ENCODE peak calls at places on chromosomes 4 and X, in seven cellular contexts. One of them, this sample, is unnamed.

GRCh38 chr4:113943863-113944262 is 35.6 kb downstream of the ARSJ start:
- DNase-seq in AG04450: no peak
- DNase-seq in RWPE1: no peak
- DNase-seq in GM20000: no peak
- DNase-seq in AG09319: no peak
- DNase-seq in GM13977: no peak
- DNase-seq in cardiac muscle cell: peak
- DNase-seq in this sample: peak

GRCh38 chr4:62898115-62898514 is 1511.1 kb downstream of the TECRL start:
- DNase-seq in AG04450: no peak
- DNase-seq in RWPE1: no peak
- DNase-seq in GM20000: no peak
- DNase-seq in AG09319: no peak
- DNase-seq in GM13977: no peak
- DNase-seq in cardiac muscle cell: no peak
- DNase-seq in this sample: no peak

GRCh38 chr4:116688536-116688935 is 396.8 kb downstream of the TRAM1L1 start:
- DNase-seq in AG04450: no peak
- DNase-seq in RWPE1: no peak
- DNase-seq in GM20000: no peak
- DNase-seq in AG09319: no peak
- DNase-seq in GM13977: no peak
- DNase-seq in cardiac muscle cell: no peak
- DNase-seq in this sample: no peak

GRCh38 chr4:138736362-138736761 is 279.2 kb upstream of the NOCT start:
- DNase-seq in AG04450: no peak
- DNase-seq in RWPE1: peak
- DNase-seq in GM20000: no peak
- DNase-seq in AG09319: no peak
- DNase-seq in GM13977: no peak
- DNase-seq in cardiac muscle cell: peak
- DNase-seq in this sample: no peak

GRCh38 chrX:13123857-13124345 is 79.5 kb upstream of the FAM9C start:
- DNase-seq in AG04450: no peak
- DNase-seq in RWPE1: no peak
- DNase-seq in GM20000: no peak
- DNase-seq in AG09319: no peak
- DNase-seq in GM13977: no peak
- DNase-seq in cardiac muscle cell: peak
- DNase-seq in this sample: peak

GRCh38 chr4:8844976-8845690 is 26.5 kb downstream of the HMX1 start:
- DNase-seq in AG04450: no peak
- DNase-seq in RWPE1: no peak
- DNase-seq in GM20000: no peak
- DNase-seq in AG09319: no peak
- DNase-seq in GM13977: no peak
- DNase-seq in cardiac muscle cell: no peak
- DNase-seq in this sample: no peak

GRCh38 chrX:151177141-151178027 is 1.0 kb downstream of the GPR50 start:
- DNase-seq in AG04450: no peak
- DNase-seq in RWPE1: no peak
- DNase-seq in GM20000: no peak
- DNase-seq in AG09319: no peak
- DNase-seq in GM13977: no peak
- DNase-seq in cardiac muscle cell: peak
- DNase-seq in this sample: no peak

GRCh38 chr4:1538096-1538410 is 131.8 kb upstream of the NKX1-1 start:
- DNase-seq in AG04450: no peak
- DNase-seq in RWPE1: no peak
- DNase-seq in GM20000: no peak
- DNase-seq in AG09319: no peak
- DNase-seq in GM13977: no peak
- DNase-seq in cardiac muscle cell: no peak
- DNase-seq in this sample: no peak

GRCh38 chrX:54479471-54480122 is 16.4 kb downstream of the FGD1 start:
- DNase-seq in AG04450: no peak
- DNase-seq in RWPE1: no peak
- DNase-seq in GM20000: no peak
- DNase-seq in AG09319: no peak
- DNase-seq in GM13977: no peak
- DNase-seq in cardiac muscle cell: peak
- DNase-seq in this sample: no peak

GRCh38 chrX:19747672-19748610 is 139.5 kb downstream of the SH3KBP1 start:
- DNase-seq in AG04450: no peak
- DNase-seq in RWPE1: no peak
- DNase-seq in GM20000: no peak
- DNase-seq in AG09319: no peak
- DNase-seq in GM13977: no peak
- DNase-seq in cardiac muscle cell: no peak
- DNase-seq in this sample: no peak

GRCh38 chrX:31600823-31601222 is 529.0 kb upstream of the FTHL17 start:
- DNase-seq in AG04450: no peak
- DNase-seq in RWPE1: no peak
- DNase-seq in GM20000: no peak
- DNase-seq in AG09319: no peak
- DNase-seq in GM13977: no peak
- DNase-seq in cardiac muscle cell: no peak
- DNase-seq in this sample: no peak

GRCh38 chr4:84239278-84239845 is 259.7 kb downstream of the NKX6-1 start:
- DNase-seq in AG04450: no peak
- DNase-seq in RWPE1: no peak
- DNase-seq in GM20000: no peak
- DNase-seq in AG09319: no peak
- DNase-seq in GM13977: no peak
- DNase-seq in cardiac muscle cell: no peak
- DNase-seq in this sample: no peak

GRCh38 chr4:48129307-48130014 is 4.6 kb downstream of the TXK start:
- DNase-seq in AG04450: no peak
- DNase-seq in RWPE1: no peak
- DNase-seq in GM20000: no peak
- DNase-seq in AG09319: no peak
- DNase-seq in GM13977: no peak
- DNase-seq in cardiac muscle cell: peak
- DNase-seq in this sample: no peak

GRCh38 chrX:149540621-149541520 is at the start of gene EOLA1:
- DNase-seq in AG04450: peak
- DNase-seq in RWPE1: no peak
- DNase-seq in GM20000: peak
- DNase-seq in AG09319: peak
- DNase-seq in GM13977: peak
- DNase-seq in cardiac muscle cell: peak
- DNase-seq in this sample: peak

GRCh38 chr4:144579411-144580020 is 66.4 kb upstream of the HHIP start:
- DNase-seq in AG04450: no peak
- DNase-seq in RWPE1: peak
- DNase-seq in GM20000: no peak
- DNase-seq in AG09319: no peak
- DNase-seq in GM13977: no peak
- DNase-seq in cardiac muscle cell: peak
- DNase-seq in this sample: peak

GRCh38 chr4:40446785-40447184 is 111.7 kb downstream of the CHRNA9 start:
- DNase-seq in AG04450: no peak
- DNase-seq in RWPE1: peak
- DNase-seq in GM20000: no peak
- DNase-seq in AG09319: no peak
- DNase-seq in GM13977: no peak
- DNase-seq in cardiac muscle cell: no peak
- DNase-seq in this sample: no peak

GRCh38 chr4:10832989-10833635 is 148.5 kb upstream of the CLNK start:
- DNase-seq in AG04450: no peak
- DNase-seq in RWPE1: no peak
- DNase-seq in GM20000: no peak
- DNase-seq in AG09319: no peak
- DNase-seq in GM13977: no peak
- DNase-seq in cardiac muscle cell: no peak
- DNase-seq in this sample: no peak

GRCh38 chr4:903066-904046 is 28.8 kb downstream of the GAK start:
- DNase-seq in AG04450: no peak
- DNase-seq in RWPE1: no peak
- DNase-seq in GM20000: no peak
- DNase-seq in AG09319: no peak
- DNase-seq in GM13977: no peak
- DNase-seq in cardiac muscle cell: no peak
- DNase-seq in this sample: no peak

GRCh38 chrX:110284159-110284558 is 33.7 kb downstream of the AMMECR1 start:
- DNase-seq in AG04450: peak
- DNase-seq in RWPE1: peak
- DNase-seq in GM20000: no peak
- DNase-seq in AG09319: peak
- DNase-seq in GM13977: no peak
- DNase-seq in cardiac muscle cell: peak
- DNase-seq in this sample: peak

GRCh38 chrX:40705658-40706312 is 29.6 kb downstream of the MED14 start:
- DNase-seq in AG04450: no peak
- DNase-seq in RWPE1: no peak
- DNase-seq in GM20000: no peak
- DNase-seq in AG09319: no peak
- DNase-seq in GM13977: no peak
- DNase-seq in cardiac muscle cell: no peak
- DNase-seq in this sample: no peak

GRCh38 chr4:85445058-85445639 is 29.8 kb upstream of the ARHGAP24 start:
- DNase-seq in AG04450: no peak
- DNase-seq in RWPE1: no peak
- DNase-seq in GM20000: no peak
- DNase-seq in AG09319: no peak
- DNase-seq in GM13977: no peak
- DNase-seq in cardiac muscle cell: peak
- DNase-seq in this sample: no peak

GRCh38 chr4:169437299-169438047 is 166.7 kb upstream of the SH3RF1 start:
- DNase-seq in AG04450: no peak
- DNase-seq in RWPE1: no peak
- DNase-seq in GM20000: peak
- DNase-seq in AG09319: no peak
- DNase-seq in GM13977: peak
- DNase-seq in cardiac muscle cell: no peak
- DNase-seq in this sample: no peak
- TF ChIP-seq CTCF in AG04450: no peak
- TF ChIP-seq CTCF in RWPE1: no peak
- TF ChIP-seq CTCF in GM20000: no peak
- TF ChIP-seq CTCF in AG09319: no peak
- TF ChIP-seq CTCF in GM13977: no peak
- TF ChIP-seq CTCF in cardiac muscle cell: no peak
- TF ChIP-seq CTCF in this sample: no peak

DNA sequence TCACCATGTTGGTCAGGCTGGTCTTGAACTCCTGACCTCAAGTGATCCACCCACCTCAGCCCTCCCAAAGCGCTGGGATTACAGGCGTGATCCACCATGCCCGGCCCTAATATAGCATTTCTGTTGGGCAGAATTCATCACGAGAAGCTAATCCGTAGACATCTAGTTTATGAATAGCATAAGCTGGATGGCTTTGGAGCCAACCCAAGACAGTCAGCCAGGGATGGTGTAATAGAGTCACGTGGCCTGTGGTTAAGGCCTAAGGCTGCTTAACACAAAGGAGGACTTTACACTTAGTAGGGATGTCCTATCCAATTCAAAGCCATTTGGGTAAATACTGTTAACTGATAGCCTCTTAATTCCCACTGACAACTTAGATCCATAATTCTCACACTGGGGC is 173.6 kb downstream of the RAP1GDS1 start:
- DNase-seq in AG04450: no peak
- DNase-seq in RWPE1: no peak
- DNase-seq in GM20000: no peak
- DNase-seq in AG09319: no peak
- DNase-seq in GM13977: no peak
- DNase-seq in cardiac muscle cell: no peak
- DNase-seq in this sample: no peak
- TF ChIP-seq CTCF in AG04450: no peak
- TF ChIP-seq CTCF in RWPE1: no peak
- TF ChIP-seq CTCF in GM20000: no peak
- TF ChIP-seq CTCF in AG09319: no peak
- TF ChIP-seq CTCF in GM13977: no peak
- TF ChIP-seq CTCF in cardiac muscle cell: no peak
- TF ChIP-seq CTCF in this sample: no peak

DNA sequence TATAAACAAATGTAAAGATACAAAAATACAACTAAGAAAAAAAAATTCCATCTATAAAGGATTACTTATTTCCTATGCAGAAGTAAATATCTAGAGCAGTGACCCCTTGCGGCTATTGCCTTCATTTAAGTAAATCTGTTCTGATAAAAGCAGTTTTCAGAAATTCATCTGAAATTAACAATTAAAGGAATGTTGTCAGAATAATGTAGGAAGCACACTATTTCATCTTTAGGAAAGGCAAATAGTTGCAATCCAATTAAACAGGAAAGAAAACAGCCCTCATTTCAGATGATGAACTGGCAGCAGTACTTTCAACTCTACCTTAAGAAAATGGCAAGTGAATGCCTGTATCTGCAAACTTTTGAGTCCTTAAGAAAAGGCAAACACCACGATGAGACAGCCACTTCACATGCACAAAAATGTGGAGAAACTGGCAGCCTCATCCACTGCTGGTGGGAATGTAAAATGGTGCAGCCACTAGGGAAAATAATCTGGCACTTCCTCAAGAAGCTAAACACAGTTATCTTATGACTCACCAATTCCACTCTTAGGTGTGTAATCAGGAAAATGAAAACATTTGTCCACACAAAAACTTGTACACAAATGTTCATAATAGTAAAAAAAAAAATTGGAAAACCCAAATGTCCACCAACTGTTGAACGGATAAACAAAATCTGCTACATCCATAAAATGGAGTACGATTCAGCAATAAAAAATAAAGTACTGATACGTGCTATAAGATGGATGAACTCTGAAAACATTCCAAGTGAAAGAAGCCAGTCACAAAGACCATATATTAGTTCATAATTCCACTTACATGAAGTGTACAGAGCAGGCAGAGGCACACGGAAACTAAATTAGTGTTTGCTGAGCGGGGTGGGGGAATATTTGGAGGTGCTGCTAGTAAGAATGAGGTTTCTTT is 2.0 kb upstream of the THAP9 start:
- DNase-seq in AG04450: peak
- DNase-seq in RWPE1: no peak
- DNase-seq in GM20000: no peak
- DNase-seq in AG09319: peak
- DNase-seq in GM13977: no peak
- DNase-seq in cardiac muscle cell: peak
- DNase-seq in this sample: peak
- TF ChIP-seq CTCF in AG04450: peak
- TF ChIP-seq CTCF in RWPE1: peak
- TF ChIP-seq CTCF in GM20000: peak
- TF ChIP-seq CTCF in AG09319: peak
- TF ChIP-seq CTCF in GM13977: peak
- TF ChIP-seq CTCF in cardiac muscle cell: peak
- TF ChIP-seq CTCF in this sample: peak

DNA sequence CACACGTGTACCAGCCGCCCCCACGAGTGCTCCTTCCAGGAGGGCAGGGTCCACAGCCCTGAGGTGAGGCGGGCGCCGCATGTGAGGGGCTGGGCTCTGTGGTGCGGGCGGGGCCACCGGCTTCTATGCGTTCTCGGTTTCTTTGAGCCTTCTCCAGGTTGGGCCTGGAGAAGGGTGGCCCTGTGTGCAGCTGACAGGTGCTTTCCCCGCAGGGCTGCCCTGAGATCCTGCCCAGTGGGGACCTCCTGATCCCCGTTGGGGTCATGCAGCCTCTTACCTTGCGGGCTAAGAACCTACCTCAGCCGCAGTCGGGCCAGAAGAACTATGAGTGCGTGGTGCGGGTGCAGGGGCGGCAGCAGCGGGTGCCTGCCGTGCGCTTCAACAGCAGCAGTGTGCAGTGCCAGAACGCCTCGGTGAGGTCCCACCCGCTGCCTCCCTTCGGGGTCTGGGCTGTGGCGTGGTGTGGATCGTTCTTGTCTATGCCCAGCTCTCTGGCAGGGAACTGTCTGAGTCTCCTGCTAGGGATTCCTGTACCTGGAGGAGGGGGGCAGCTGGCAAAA is 6.8 kb downstream of the PLXNA3 start:
- DNase-seq in AG04450: no peak
- DNase-seq in RWPE1: no peak
- DNase-seq in GM20000: no peak
- DNase-seq in AG09319: no peak
- DNase-seq in GM13977: no peak
- DNase-seq in cardiac muscle cell: no peak
- DNase-seq in this sample: no peak
- TF ChIP-seq CTCF in AG04450: no peak
- TF ChIP-seq CTCF in RWPE1: no peak
- TF ChIP-seq CTCF in GM20000: no peak
- TF ChIP-seq CTCF in AG09319: no peak
- TF ChIP-seq CTCF in GM13977: no peak
- TF ChIP-seq CTCF in cardiac muscle cell: no peak
- TF ChIP-seq CTCF in this sample: no peak

This sample was measured in HFFc6.